ENCODE peak calls at places on chromosome 20, in five cellular contexts. G, L, H, B and W are unnamed samples.

GRCh38 chr20:33490023-33490933 is at the start of gene CBFA2T2:
- DNase-seq in G (no peak), L (peak), H (peak), B (no peak), W (peak)

GRCh38 chr20:34824026-34824860 is 1.2 kb downstream of the NCOA6 start:
- DNase-seq in G (peak), L (peak), H (peak), B (peak), W (peak)

GRCh38 chr20:36344517-36345132 is 38.5 kb downstream of the DLGAP4 start:
- DNase-seq in G (peak), L (peak), H (peak), B (no peak), W (peak)

GRCh38 chr20:48705208-48706115 is 122.3 kb downstream of the PREX1 start:
- DNase-seq in G (no peak), L (no peak), H (no peak), B (no peak), W (no peak)

GRCh38 chr20:62744761-62745160 is 36.1 kb downstream of the NTSR1 start:
- DNase-seq in G (no peak), L (no peak), H (no peak), B (peak), W (no peak)

GRCh38 chr20:24651171-24651972 is 181.9 kb downstream of the SYNDIG1 start:
- DNase-seq in G (no peak), L (no peak), H (no peak), B (no peak), W (no peak)

GRCh38 chr20:59253779-59254319 is 46.6 kb upstream of the EDN3 start:
- DNase-seq in G (peak), L (peak), H (no peak), B (no peak), W (no peak)

GRCh38 chr20:59087829-59088433 is 45.3 kb upstream of the PRELID3B start:
- DNase-seq in G (peak), L (peak), H (peak), B (peak), W (peak)

GRCh38 chr20:47749367-47749766 is 35.9 kb downstream of the SULF2 start:
- DNase-seq in G (no peak), L (no peak), H (no peak), B (no peak), W (no peak)

GRCh38 chr20:38889792-38890496 is 36.3 kb upstream of the FAM83D start:
- DNase-seq in G (no peak), L (no peak), H (no peak), B (no peak), W (no peak)

GRCh38 chr20:25368526-25368925 is 22.1 kb downstream of the ABHD12 start:
- DNase-seq in G (no peak), L (no peak), H (no peak), B (no peak), W (no peak)

GRCh38 chr20:62815066-62815991 is 1.5 kb upstream of the COL9A3 start:
- DNase-seq in G (peak), L (peak), H (no peak), B (no peak), W (peak)

GRCh38 chr20:5612476-5613291 is 137.5 kb upstream of the SHLD1 start:
- DNase-seq in G (no peak), L (no peak), H (no peak), B (no peak), W (no peak)